ENCODE peak calls at places on chromosome 7, in seven cellular contexts. E is GM13976; H is CD4-positive, alpha-beta T cell; S is ovary; K is esophagus muscularis mucosa; O is heart right ventricle; A is breast epithelium. F is an unnamed sample.

GRCh38 chr7:148964510-148965267 is 63.6 kb downstream of the PDIA4 start:
- DNase-seq in E (no peak), H (no peak), S (no peak), K (no peak), O (no peak), A (no peak), F (no peak)

GRCh38 chr7:150717821-150718420 is 1.5 kb downstream of the GIMAP1 start:
- DNase-seq in E (no peak), H (peak), S (no peak), K (no peak), O (no peak), A (no peak), F (no peak)

GRCh38 chr7:133871757-133872156 is 255.4 kb upstream of the LRGUK start:
- DNase-seq in E (no peak), H (no peak), S (no peak), K (no peak), O (no peak), A (no peak), F (no peak)

GRCh38 chr7:107167483-107168232 is 1.1 kb upstream of the HBP1 start:
- DNase-seq in E (peak), H (no peak), S (no peak), K (no peak), O (peak), A (no peak), F (no peak)

GRCh38 chr7:94655884-94656657 is at the start of gene SGCE:
- DNase-seq in E (peak), H (peak), S (peak), K (no peak), O (peak), A (no peak), F (peak)

GRCh38 chr7:23811540-23811939 is 101.5 kb downstream of the STK31 start:
- DNase-seq in E (no peak), H (no peak), S (no peak), K (no peak), O (no peak), A (no peak), F (no peak)

GRCh38 chr7:149620961-149621360 is 123.4 kb upstream of the ZNF746 start:
- DNase-seq in E (peak), H (no peak), S (no peak), K (no peak), O (no peak), A (no peak), F (peak)

GRCh38 chr7:93442478-93443224 is 131.9 kb downstream of the CALCR start:
- DNase-seq in E (no peak), H (no peak), S (no peak), K (no peak), O (no peak), A (no peak), F (peak)

GRCh38 chr7:103989785-103990775 is 622 bp upstream of the RELN start:
- DNase-seq in E (peak), H (no peak), S (no peak), K (no peak), O (no peak), A (no peak), F (no peak)

GRCh38 chr7:24336461-24336860 is 52.5 kb downstream of the NPY start:
- DNase-seq in E (no peak), H (no peak), S (no peak), K (no peak), O (no peak), A (no peak), F (no peak)

GRCh38 chr7:20030915-20031362 is 186.2 kb downstream of the MACC1 start:
- DNase-seq in E (no peak), H (no peak), S (no peak), K (no peak), O (no peak), A (no peak), F (peak)

GRCh38 chr7:24825315-24825917 is 68.2 kb upstream of the GSDME start:
- DNase-seq in E (no peak), H (no peak), S (no peak), K (no peak), O (no peak), A (no peak), F (no peak)

GRCh38 chr7:80790877-80791276 is 128.0 kb downstream of the SEMA3C start:
- DNase-seq in E (no peak), H (no peak), S (peak), K (no peak), O (peak), A (no peak), F (no peak)

GRCh38 chr7:130996841-130997231 is 262.8 kb upstream of the KLF14 start:
- DNase-seq in E (no peak), H (no peak), S (no peak), K (peak), O (no peak), A (no peak), F (no peak)

GRCh38 chr7:28761485-28761884 is 196.6 kb downstream of the TRIL start:
- DNase-seq in E (no peak), H (no peak), S (no peak), K (no peak), O (no peak), A (no peak), F (no peak)

GRCh38 chr7:78523903-78524302 is 725.3 kb downstream of the PHTF2 start:
- DNase-seq in E (no peak), H (no peak), S (no peak), K (no peak), O (no peak), A (no peak), F (no peak)

GRCh38 chr7:94440460-94441039 is 45.9 kb downstream of the COL1A2 start:
- DNase-seq in E (no peak), H (no peak), S (no peak), K (no peak), O (no peak), A (no peak), F (no peak)

GRCh38 chr7:151491859-151492258 is 27.8 kb downstream of the RHEB start:
- DNase-seq in E (no peak), H (no peak), S (no peak), K (no peak), O (no peak), A (no peak), F (no peak)

GRCh38 chr7:123372368-123372767 is 162.0 kb downstream of the IQUB start:
- DNase-seq in E (no peak), H (no peak), S (no peak), K (no peak), O (no peak), A (no peak), F (no peak)

GRCh38 chr7:128217030-128217805 is 23.9 kb upstream of the LEP start:
- DNase-seq in E (no peak), H (no peak), S (no peak), K (no peak), O (no peak), A (no peak), F (no peak)

GRCh38 chr7:128215281-128215680 is 25.8 kb upstream of the LEP start:
- DNase-seq in E (no peak), H (no peak), S (no peak), K (no peak), O (no peak), A (no peak), F (no peak)

GRCh38 chr7:128215739-128216138 is 25.3 kb upstream of the LEP start:
- DNase-seq in E (no peak), H (no peak), S (no peak), K (no peak), O (peak), A (no peak), F (no peak)

GRCh38 chr7:128219646-128220045 is 21.4 kb upstream of the LEP start:
- DNase-seq in E (no peak), H (no peak), S (no peak), K (no peak), O (no peak), A (no peak), F (no peak)

DNA sequence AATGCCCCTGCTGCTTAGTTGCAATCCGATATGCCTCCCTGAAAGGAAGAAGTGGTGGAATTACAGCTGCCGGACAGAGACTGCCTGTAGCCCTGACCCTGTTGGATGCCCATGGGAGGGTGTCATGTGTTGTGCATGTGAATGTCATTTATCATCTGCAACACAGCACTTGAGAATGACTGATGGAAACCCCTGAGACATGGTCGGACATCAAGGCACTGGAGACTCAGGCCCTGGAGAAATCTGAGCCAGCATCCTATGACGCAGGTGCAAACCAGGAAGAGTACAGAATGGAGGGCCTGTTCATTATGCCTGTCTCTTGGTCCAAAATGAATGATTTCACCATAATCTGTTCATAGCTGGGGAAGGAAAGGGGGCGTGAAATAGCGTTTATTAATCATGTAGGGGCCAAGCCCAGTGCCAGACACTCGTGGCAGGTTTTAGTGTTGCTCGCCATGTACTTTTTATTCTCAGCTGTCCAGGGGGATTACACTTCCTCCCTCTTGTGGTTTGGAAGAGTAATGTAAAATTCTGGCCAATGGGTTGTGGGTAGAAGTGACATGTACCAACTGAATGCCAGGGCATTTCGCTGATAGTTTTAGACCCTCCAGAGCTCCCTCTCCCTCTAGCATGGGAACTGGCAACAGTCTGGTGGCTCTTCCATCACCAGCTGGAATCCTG is 23.0 kb upstream of the LEP start:
- DNase-seq in E (no peak), H (no peak), S (no peak), K (no peak), O (no peak), A (no peak), F (no peak)
- TF ChIP-seq CTCF in E (no peak), H (no peak), S (no peak), K (no peak), O (no peak), A (no peak), F (peak)

GRCh38 chr7:55550010-55550409 is 22.3 kb downstream of the VOPP1 start:
- DNase-seq in E (no peak), H (no peak), S (no peak), K (no peak), O (no peak), A (peak), F (no peak)
- TF ChIP-seq CTCF in E (peak), H (no peak), S (no peak), K (peak), O (peak), A (peak), F (peak)

GRCh38 chr7:66315192-66315591 is 110.1 kb downstream of the TPST1 start:
- DNase-seq in E (no peak), H (no peak), S (no peak), K (no peak), O (no peak), A (no peak), F (no peak)
- TF ChIP-seq CTCF in E (no peak), H (no peak), S (no peak), K (no peak), O (no peak), A (no peak), F (no peak)

GRCh38 chr7:75879771-75880184 is 944 bp downstream of the RHBDD2 start:
- DNase-seq in E (no peak), H (peak), S (no peak), K (no peak), O (no peak), A (no peak), F (no peak)

GRCh38 chr7:75880242-75880641 is 1.4 kb downstream of the RHBDD2 start:
- DNase-seq in E (no peak), H (no peak), S (no peak), K (no peak), O (no peak), A (no peak), F (no peak)

GRCh38 chr7:75878312-75878768 is 494 bp upstream of the RHBDD2 start:
- DNase-seq in E (no peak), H (no peak), S (no peak), K (no peak), O (no peak), A (no peak), F (peak)

GRCh38 chr7:75881436-75882095 is 2.7 kb downstream of the RHBDD2 start:
- DNase-seq in E (no peak), H (no peak), S (no peak), K (no peak), O (no peak), A (no peak), F (no peak)

DNA sequence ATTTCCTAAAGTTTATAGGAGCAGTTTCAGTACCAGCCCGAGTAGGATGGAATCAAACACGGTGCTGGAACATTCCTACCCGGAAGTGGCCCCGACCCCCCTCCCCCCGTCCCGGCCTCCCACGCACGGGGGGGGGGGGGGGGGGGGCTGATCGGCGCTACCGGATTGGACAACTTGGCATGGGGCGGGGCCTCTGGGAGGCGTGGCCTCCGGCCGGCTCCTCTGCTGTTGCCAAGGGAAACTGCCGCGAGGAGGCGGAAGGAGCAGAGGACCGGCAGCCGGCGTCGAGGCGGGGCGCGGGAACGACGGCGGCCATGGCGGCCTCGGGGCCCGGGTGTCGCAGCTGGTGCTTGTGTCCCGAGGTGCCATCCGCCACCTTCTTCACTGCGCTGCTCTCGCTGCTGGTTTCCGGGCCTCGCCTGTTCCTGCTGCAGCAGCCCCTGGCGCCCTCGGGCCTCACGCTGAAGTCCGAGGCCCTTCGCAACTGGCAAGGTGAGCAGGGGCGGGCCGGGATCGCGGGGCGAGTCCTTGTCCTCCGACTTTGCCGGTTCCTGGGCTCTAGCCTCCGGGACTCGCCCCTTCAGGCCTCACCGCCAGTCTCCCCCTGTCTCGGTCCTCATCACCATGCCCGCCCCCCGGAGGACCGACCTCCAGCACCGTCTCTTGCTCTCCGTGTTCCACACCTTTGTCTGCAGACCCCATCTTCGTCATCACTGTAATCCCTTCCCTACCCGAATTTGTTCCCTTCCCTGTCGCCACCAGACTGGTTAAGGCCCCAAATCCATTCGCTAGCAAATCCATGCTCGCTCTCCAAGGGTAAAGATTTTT is at the start of gene RHBDD2:
- DNase-seq in E (peak), H (peak), S (peak), K (peak), O (peak), A (peak), F (peak)
- TF ChIP-seq CTCF in E (peak), H (no peak), S (peak), K (peak), O (peak), A (no peak), F (no peak)

GRCh38 chr7:73987298-73987697 is 40.7 kb upstream of the ELN start:
- DNase-seq in E (no peak), H (no peak), S (no peak), K (no peak), O (no peak), A (no peak), F (no peak)

GRCh38 chr7:73986158-73986631 is 41.8 kb upstream of the ELN start:
- DNase-seq in E (no peak), H (no peak), S (peak), K (no peak), O (peak), A (no peak), F (no peak)

GRCh38 chr7:73984481-73985205 is 43.3 kb upstream of the ELN start:
- DNase-seq in E (no peak), H (no peak), S (no peak), K (no peak), O (no peak), A (no peak), F (no peak)

GRCh38 chr7:73983437-73984164 is 44.4 kb upstream of the ELN start:
- DNase-seq in E (no peak), H (no peak), S (no peak), K (no peak), O (peak), A (no peak), F (no peak)

DNA sequence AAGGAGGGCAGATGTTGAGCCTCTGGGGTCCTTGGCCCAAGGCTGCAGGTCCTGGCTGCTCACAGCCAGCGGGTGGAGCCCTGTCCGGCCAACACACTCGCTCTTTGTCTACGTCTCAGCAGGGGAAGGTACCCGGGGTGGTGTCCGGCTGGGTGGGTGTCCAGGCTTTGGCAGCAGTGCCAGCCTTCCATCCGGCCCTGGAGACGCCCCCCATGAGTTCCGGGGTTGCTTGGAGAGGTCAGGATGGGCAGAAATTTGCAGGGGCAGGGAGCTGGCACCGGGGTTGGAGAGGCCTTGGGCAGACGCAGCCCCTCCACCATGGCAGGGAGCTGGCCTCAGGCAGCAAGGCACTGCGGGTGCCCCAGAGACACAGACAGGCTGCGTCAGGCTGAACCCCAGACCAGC is 42.2 kb upstream of the ELN start:
- DNase-seq in E (no peak), H (no peak), S (no peak), K (no peak), O (no peak), A (no peak), F (no peak)
- TF ChIP-seq CTCF in E (no peak), H (no peak), S (no peak), K (peak), O (no peak), A (no peak), F (no peak)

DNA sequence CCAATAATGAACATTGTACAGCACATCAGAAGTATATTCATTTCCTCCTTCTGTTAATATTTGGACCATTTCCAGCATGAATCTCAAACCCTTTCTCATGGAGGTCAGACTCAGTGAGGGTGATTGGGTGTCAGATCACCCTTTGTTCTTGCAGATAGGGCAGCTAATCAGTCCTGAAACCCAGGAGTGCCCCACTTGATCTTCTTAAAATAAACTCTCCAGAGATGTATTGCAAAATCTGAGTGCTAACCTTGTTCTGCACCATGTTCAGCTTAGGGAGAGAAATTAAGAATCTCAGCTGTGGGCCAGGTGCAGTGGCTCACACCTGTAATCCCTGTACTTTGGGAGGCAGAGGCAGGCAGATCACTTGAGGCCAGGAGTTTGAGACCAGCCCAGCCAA is 869.4 kb downstream of the TYW1 start:
- DNase-seq in E (no peak), H (no peak), S (no peak), K (no peak), O (no peak), A (no peak), F (no peak)
- TF ChIP-seq CTCF in E (no peak), H (no peak), S (no peak), K (no peak), O (no peak), A (no peak), F (no peak)

DNA sequence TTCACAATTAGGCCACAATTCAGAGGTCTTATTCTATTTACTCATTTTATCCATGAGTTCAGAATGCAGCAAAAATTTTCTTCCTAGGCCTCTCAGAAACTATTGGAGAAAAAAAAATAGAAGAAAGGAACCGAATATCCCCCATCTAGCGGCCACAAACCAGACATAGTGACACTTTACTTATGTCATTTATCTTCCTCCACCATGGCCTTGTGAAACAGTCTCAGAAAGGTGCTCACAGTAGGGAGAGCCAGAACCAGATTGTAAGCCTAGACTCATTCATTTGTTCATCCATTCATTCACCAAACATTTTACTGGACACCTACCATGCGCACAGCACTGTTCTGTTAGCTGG is 16.0 kb downstream of the CREB3L2 start:
- DNase-seq in E (peak), H (no peak), S (no peak), K (no peak), O (no peak), A (no peak), F (no peak)
- TF ChIP-seq CTCF in E (no peak), H (no peak), S (no peak), K (no peak), O (no peak), A (no peak), F (peak)